ENCODE peak calls at places on chromosomes 3 and 15, in nine cellular contexts. U is A549; V is endothelial cell of umbilical vein; J is tibial artery; A is mucosa of descending colon; I is psoas muscle; Q is stomach; M is right atrium auricular region; W is CD8-positive, alpha-beta T cell. D is an unnamed sample.

GRCh38 chr15:42060477-42060763 is 33.9 kb downstream of the PLA2G4D start:
- DNase-seq in U (no peak), V (no peak), J (no peak), A (no peak), I (no peak), Q (no peak), M (no peak), W (no peak), D (no peak)

GRCh38 chr15:88974392-88974791 is 61.2 kb upstream of the MFGE8 start:
- DNase-seq in U (no peak), V (no peak), J (no peak), A (no peak), I (no peak), Q (no peak), M (no peak), W (no peak), D (no peak)

GRCh38 chr15:99704444-99704838 is 28.8 kb downstream of the LYSMD4 start:
- DNase-seq in U (peak), V (peak), J (no peak), A (peak), I (no peak), Q (no peak), M (no peak), W (no peak), D (no peak)

GRCh38 chr15:59255647-59256380 is 49.2 kb downstream of the LDHAL6B start:
- DNase-seq in U (peak), V (no peak), J (no peak), A (peak), I (no peak), Q (no peak), M (no peak), W (no peak), D (no peak)

GRCh38 chr15:79036323-79036722 is 54.3 kb downstream of the RASGRF1 start:
- DNase-seq in U (no peak), V (no peak), J (no peak), A (no peak), I (no peak), Q (no peak), M (no peak), W (no peak), D (no peak)

GRCh38 chr15:80643296-80643965 is 51.7 kb upstream of the ABHD17C start:
- DNase-seq in U (no peak), V (no peak), J (no peak), A (no peak), I (no peak), Q (no peak), M (no peak), W (no peak), D (no peak)

GRCh38 chr3:61829301-61830110 is 268.1 kb downstream of the PTPRG start:
- DNase-seq in U (no peak), V (no peak), J (no peak), A (no peak), I (no peak), Q (no peak), M (no peak), W (no peak), D (no peak)

GRCh38 chr3:105613120-105613519 is 246.4 kb downstream of the ALCAM start:
- DNase-seq in U (no peak), V (no peak), J (no peak), A (no peak), I (no peak), Q (no peak), M (no peak), W (no peak), D (no peak)

GRCh38 chr3:159664011-159664410 is 324.6 kb upstream of the IL12A start:
- DNase-seq in U (peak), V (no peak), J (no peak), A (no peak), I (no peak), Q (no peak), M (no peak), W (no peak), D (no peak)

DNA sequence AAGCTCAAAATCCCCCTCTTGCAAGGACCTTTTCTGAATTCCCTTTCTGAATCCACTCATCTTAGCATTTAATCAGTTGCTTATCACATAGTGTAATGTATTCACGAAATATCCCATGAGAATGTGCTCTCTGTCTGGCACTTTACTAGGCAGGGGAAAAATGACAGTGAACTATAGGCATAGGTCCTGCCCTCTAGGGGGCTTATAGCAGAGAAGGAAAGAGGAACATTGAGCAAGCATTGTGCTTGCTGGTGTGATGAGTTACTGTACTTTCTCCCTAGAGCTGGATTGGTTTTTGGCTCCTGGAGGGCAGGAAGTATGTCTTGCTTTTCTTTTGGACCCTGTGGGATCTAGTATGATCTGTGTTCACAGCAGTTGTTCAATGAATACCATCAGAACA is 26.5 kb downstream of the DUOX2 start:
- DNase-seq in U (no peak), V (no peak), J (no peak), A (no peak), I (no peak), Q (no peak), M (no peak), W (no peak), D (no peak)
- TF ChIP-seq CTCF in U (no peak), V (no peak), J (no peak), A (no peak), I (no peak), Q (no peak), M (no peak), W (no peak), D (no peak)

GRCh38 chr3:109081746-109082510 is 36.0 kb downstream of the MORC1 start:
- DNase-seq in U (peak), V (peak), J (no peak), A (peak), I (no peak), Q (peak), M (no peak), W (no peak), D (no peak)
- H3K4me3 ChIP-seq in U (no peak), V (no peak), J (no peak), A (no peak), I (no peak), Q (no peak), M (no peak), W (no peak), D (no peak)

GRCh38 chr3:139718415-139718814 is 40.6 kb upstream of the NMNAT3 start:
- DNase-seq in U (peak), V (no peak), J (no peak), A (peak), I (peak), Q (no peak), M (peak), W (no peak), D (peak)
- TF ChIP-seq CTCF in U (peak), V (no peak), J (peak), A (no peak), I (peak), Q (no peak), M (peak), W (no peak), D (peak)

GRCh38 chr3:127735767-127736693 is 63.3 kb downstream of the ABTB1 start:
- DNase-seq in U (peak), V (peak), J (no peak), A (peak), I (no peak), Q (no peak), M (no peak), W (no peak), D (no peak)
- H3K4me3 ChIP-seq in U (no peak), V (no peak), J (no peak), A (no peak), I (peak), Q (no peak), M (no peak), W (no peak), D (peak)

GRCh38 chr3:65569845-65570405 is 468.8 kb downstream of the MAGI1 start:
- DNase-seq in U (no peak), V (no peak), J (no peak), A (no peak), I (no peak), Q (no peak), M (no peak), W (no peak), D (no peak)
- TF ChIP-seq CTCF in U (no peak), V (no peak), J (no peak), A (no peak), I (no peak), Q (no peak), M (no peak), W (no peak), D (no peak)

GRCh38 chr3:195916991-195917390 is 8.6 kb upstream of the TNK2 start:
- DNase-seq in U (no peak), V (no peak), J (peak), A (no peak), I (no peak), Q (no peak), M (no peak), W (no peak), D (no peak)

GRCh38 chr3:195916291-195916690 is 7.9 kb upstream of the TNK2 start:
- DNase-seq in U (no peak), V (no peak), J (peak), A (no peak), I (no peak), Q (no peak), M (no peak), W (no peak), D (no peak)

GRCh38 chr3:195913382-195913781 is 5.0 kb upstream of the TNK2 start:
- DNase-seq in U (no peak), V (no peak), J (peak), A (no peak), I (no peak), Q (no peak), M (no peak), W (no peak), D (no peak)

GRCh38 chr3:195911946-195912270 is 3.6 kb upstream of the TNK2 start:
- DNase-seq in U (peak), V (no peak), J (peak), A (no peak), I (no peak), Q (no peak), M (no peak), W (no peak), D (no peak)

GRCh38 chr3:195914648-195915473 is 6.5 kb upstream of the TNK2 start:
- DNase-seq in U (peak), V (peak), J (peak), A (peak), I (peak), Q (peak), M (peak), W (peak), D (peak)
- H3K4me3 ChIP-seq in U (no peak), V (no peak), J (no peak), A (no peak), I (peak), Q (no peak), M (no peak), W (no peak), D (peak)

GRCh38 chr3:147838650-147839049 is 429.5 kb downstream of the ZIC1 start:
- DNase-seq in U (peak), V (no peak), J (no peak), A (peak), I (no peak), Q (no peak), M (no peak), W (no peak), D (no peak)
- TF ChIP-seq CTCF in U (no peak), V (no peak), J (no peak), A (no peak), I (no peak), Q (no peak), M (no peak), W (no peak), D (no peak)

GRCh38 chr3:154862265-154862664 is 217.9 kb upstream of the MME start:
- DNase-seq in U (no peak), V (no peak), J (no peak), A (no peak), I (no peak), Q (no peak), M (no peak), W (no peak), D (no peak)
- H3K4me3 ChIP-seq in U (no peak), V (no peak), J (no peak), A (no peak), I (no peak), Q (no peak), M (no peak), W (no peak), D (no peak)

GRCh38 chr3:151838574-151839312 is 24.8 kb downstream of the AADAC start:
- DNase-seq in U (peak), V (peak), J (no peak), A (peak), I (no peak), Q (peak), M (no peak), W (no peak), D (no peak)
- TF ChIP-seq CTCF in U (peak), V (peak), J (peak), A (no peak), I (peak), Q (peak), M (peak), W (peak), D (peak)

DNA sequence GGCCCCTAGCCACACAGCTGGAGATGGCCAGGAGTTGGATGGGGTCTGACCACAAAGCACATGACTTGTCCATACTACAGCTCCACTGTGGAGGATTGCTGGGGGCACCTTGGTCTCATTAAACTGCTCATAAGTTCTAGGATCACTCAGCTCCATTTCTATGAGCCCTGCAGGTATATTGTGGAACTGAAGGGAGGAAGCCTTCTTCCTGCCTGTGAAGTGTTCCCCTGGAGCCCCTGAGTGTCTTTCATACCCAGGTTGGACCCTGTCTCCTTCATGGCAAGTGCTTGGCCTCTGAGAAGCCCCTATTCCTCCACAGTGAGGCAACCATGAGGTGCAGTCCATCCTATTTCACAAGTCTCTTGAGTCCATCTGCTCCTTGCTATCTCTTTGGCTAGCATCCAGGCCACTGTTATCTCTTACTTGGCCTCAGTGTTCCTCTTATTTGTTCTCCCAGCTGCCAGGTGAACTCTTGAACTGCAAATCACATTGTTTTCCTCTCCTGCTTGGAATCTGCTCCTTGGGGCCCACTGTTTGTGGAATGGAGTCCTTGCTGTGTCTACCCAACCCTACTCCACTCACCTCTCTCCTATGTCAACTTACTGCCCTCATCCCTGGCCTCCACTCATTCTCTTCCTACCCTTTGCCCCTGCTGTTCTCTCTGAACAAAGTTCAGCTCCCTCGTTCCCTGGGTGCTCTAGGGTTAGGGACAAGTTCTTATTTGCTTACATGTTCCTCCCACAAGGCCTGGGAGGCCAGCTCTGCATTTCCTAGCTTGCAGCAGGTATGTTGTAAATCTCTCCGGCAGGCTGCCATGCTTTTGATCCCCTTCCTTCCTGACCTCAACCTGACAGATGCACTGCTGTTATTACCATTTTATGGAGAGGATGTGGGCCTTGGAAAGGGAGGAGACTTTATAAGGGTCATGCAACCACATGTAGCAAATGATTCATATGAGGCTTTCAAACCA is 1.2 kb downstream of the ACOX2 start:
- DNase-seq in U (peak), V (peak), J (no peak), A (peak), I (no peak), Q (peak), M (peak), W (no peak), D (no peak)
- H3K4me3 ChIP-seq in U (no peak), V (no peak), J (peak), A (no peak), I (peak), Q (peak), M (peak), W (no peak), D (peak)

D was measured in dorsolateral prefrontal cortex.